ENCODE peak calls at places on chromosome 1, in eight cellular contexts. One of them, this sample, is unnamed.

GRCh38 chr1:54798206-54798605 is 2.9 kb downstream of the TTC22 start:
- DNase-seq in activated naive CD8-positive, alpha-beta T cell treated with anti-CD3 and anti-CD28 coated beads for 36 hours: no peak
- DNase-seq in NCI-H1436: no peak
- DNase-seq in HT1080: no peak
- DNase-seq in T-helper 22 cell: no peak
- DNase-seq in activated CD4-positive, alpha-beta T cell treated with anti-CD3 and anti-CD28 coated beads, Interleukin-2, amount 10 ng/mL, durations not matched to agents 7 days and 5 days: no peak
- DNase-seq in T-cell: no peak
- DNase-seq in left ventricle myocardium superior: no peak
- DNase-seq in this sample: no peak

GRCh38 chr1:235156265-235156664 is 4.8 kb downstream of the RBM34 start:
- DNase-seq in activated CD4-positive, alpha-beta T cell treated with anti-CD3 and anti-CD28 coated beads, Interleukin-2, amount 10 ng/mL, durations not matched to agents 7 days and 5 days: no peak
- DNase-seq in T-cell: no peak
- DNase-seq in HT1080: no peak
- DNase-seq in activated naive CD8-positive, alpha-beta T cell treated with anti-CD3 and anti-CD28 coated beads for 36 hours: no peak
- DNase-seq in left ventricle myocardium superior: no peak
- DNase-seq in T-helper 22 cell: no peak
- DNase-seq in NCI-H1436: no peak
- DNase-seq in this sample: no peak

GRCh38 chr1:211833174-211833820 is 2.7 kb upstream of the LPGAT1 start:
- DNase-seq in T-cell: no peak
- DNase-seq in T-helper 22 cell: no peak
- DNase-seq in activated CD4-positive, alpha-beta T cell treated with anti-CD3 and anti-CD28 coated beads, Interleukin-2, amount 10 ng/mL, durations not matched to agents 7 days and 5 days: peak; percentile 52
- DNase-seq in NCI-H1436: no peak
- DNase-seq in HT1080: no peak
- DNase-seq in left ventricle myocardium superior: no peak
- DNase-seq in activated naive CD8-positive, alpha-beta T cell treated with anti-CD3 and anti-CD28 coated beads for 36 hours: peak; percentile 29
- DNase-seq in this sample: no peak

GRCh38 chr1:174023438-174023837 is 1.3 kb upstream of the RC3H1 start:
- DNase-seq in left ventricle myocardium superior: no peak
- DNase-seq in T-cell: no peak
- DNase-seq in T-helper 22 cell: no peak
- DNase-seq in activated CD4-positive, alpha-beta T cell treated with anti-CD3 and anti-CD28 coated beads, Interleukin-2, amount 10 ng/mL, durations not matched to agents 7 days and 5 days: no peak
- DNase-seq in activated naive CD8-positive, alpha-beta T cell treated with anti-CD3 and anti-CD28 coated beads for 36 hours: no peak
- DNase-seq in HT1080: peak; percentile 47
- DNase-seq in NCI-H1436: no peak
- DNase-seq in this sample: no peak

GRCh38 chr1:25120286-25120685 is 112.0 kb downstream of the SYF2 start:
- DNase-seq in T-cell: no peak
- DNase-seq in activated CD4-positive, alpha-beta T cell treated with anti-CD3 and anti-CD28 coated beads, Interleukin-2, amount 10 ng/mL, durations not matched to agents 7 days and 5 days: no peak
- DNase-seq in left ventricle myocardium superior: no peak
- DNase-seq in activated naive CD8-positive, alpha-beta T cell treated with anti-CD3 and anti-CD28 coated beads for 36 hours: no peak
- DNase-seq in HT1080: no peak
- DNase-seq in NCI-H1436: no peak
- DNase-seq in T-helper 22 cell: no peak
- DNase-seq in this sample: no peak

GRCh38 chr1:41493626-41494350 is 9.3 kb upstream of the EDN2 start:
- DNase-seq in HT1080: no peak
- DNase-seq in activated naive CD8-positive, alpha-beta T cell treated with anti-CD3 and anti-CD28 coated beads for 36 hours: no peak
- DNase-seq in NCI-H1436: no peak
- DNase-seq in T-cell: no peak
- DNase-seq in T-helper 22 cell: no peak
- DNase-seq in activated CD4-positive, alpha-beta T cell treated with anti-CD3 and anti-CD28 coated beads, Interleukin-2, amount 10 ng/mL, durations not matched to agents 7 days and 5 days: no peak
- DNase-seq in left ventricle myocardium superior: peak; percentile 28
- DNase-seq in this sample: no peak

GRCh38 chr1:78716186-78716585 is 66.6 kb downstream of the IFI44 start:
- DNase-seq in left ventricle myocardium superior: no peak
- DNase-seq in activated naive CD8-positive, alpha-beta T cell treated with anti-CD3 and anti-CD28 coated beads for 36 hours: no peak
- DNase-seq in NCI-H1436: no peak
- DNase-seq in T-cell: no peak
- DNase-seq in HT1080: no peak
- DNase-seq in activated CD4-positive, alpha-beta T cell treated with anti-CD3 and anti-CD28 coated beads, Interleukin-2, amount 10 ng/mL, durations not matched to agents 7 days and 5 days: no peak
- DNase-seq in T-helper 22 cell: no peak
- DNase-seq in this sample: no peak

GRCh38 chr1:179016694-179017382 is 8.9 kb upstream of the FAM20B start:
- DNase-seq in activated naive CD8-positive, alpha-beta T cell treated with anti-CD3 and anti-CD28 coated beads for 36 hours: no peak
- DNase-seq in T-helper 22 cell: no peak
- DNase-seq in activated CD4-positive, alpha-beta T cell treated with anti-CD3 and anti-CD28 coated beads, Interleukin-2, amount 10 ng/mL, durations not matched to agents 7 days and 5 days: no peak
- DNase-seq in NCI-H1436: no peak
- DNase-seq in HT1080: peak; percentile 98
- DNase-seq in left ventricle myocardium superior: peak; percentile 89
- DNase-seq in T-cell: no peak
- DNase-seq in this sample: no peak

GRCh38 chr1:150621497-150622113 is 7.8 kb downstream of the ENSA start:
- DNase-seq in activated CD4-positive, alpha-beta T cell treated with anti-CD3 and anti-CD28 coated beads, Interleukin-2, amount 10 ng/mL, durations not matched to agents 7 days and 5 days: peak; percentile 73
- DNase-seq in left ventricle myocardium superior: peak; percentile 53
- DNase-seq in T-cell: peak; percentile 47
- DNase-seq in T-helper 22 cell: peak; percentile 28
- DNase-seq in HT1080: no peak
- DNase-seq in activated naive CD8-positive, alpha-beta T cell treated with anti-CD3 and anti-CD28 coated beads for 36 hours: peak; percentile 40
- DNase-seq in NCI-H1436: no peak
- DNase-seq in this sample: no peak